ENCODE peak calls at places on chromosomes 13 and 19, in seven cellular contexts. One of them, this sample, is unnamed.

GRCh38 chr13:35978607-35979316 is 152.4 kb downstream of the DCLK1 start:
- DNase-seq in AG04449: no peak
- DNase-seq in pancreas: no peak
- DNase-seq in bronchial epithelial cell: peak; percentile 60
- DNase-seq in NCI-H2081: peak; percentile 44
- DNase-seq in foreskin fibroblast: peak; percentile 41
- DNase-seq in Right ventricle myocardium superior: no peak
- DNase-seq in this sample: no peak

GRCh38 chr13:82116422-82116989 is 1765.8 kb downstream of the SLITRK1 start:
- DNase-seq in Right ventricle myocardium superior: no peak
- DNase-seq in foreskin fibroblast: no peak
- DNase-seq in bronchial epithelial cell: no peak
- DNase-seq in AG04449: no peak
- DNase-seq in NCI-H2081: no peak
- DNase-seq in pancreas: no peak
- DNase-seq in this sample: no peak

GRCh38 chr13:44188257-44188656 is 185.4 kb upstream of the SERP2 start:
- DNase-seq in bronchial epithelial cell: peak; percentile 99
- DNase-seq in AG04449: no peak
- DNase-seq in foreskin fibroblast: no peak
- DNase-seq in pancreas: no peak
- DNase-seq in Right ventricle myocardium superior: no peak
- DNase-seq in NCI-H2081: no peak
- DNase-seq in this sample: no peak

GRCh38 chr19:41690801-41691065 is 2.7 kb upstream of the CEACAM7 start:
- DNase-seq in foreskin fibroblast: no peak
- DNase-seq in bronchial epithelial cell: no peak
- DNase-seq in Right ventricle myocardium superior: no peak
- DNase-seq in AG04449: no peak
- DNase-seq in pancreas: no peak
- DNase-seq in NCI-H2081: no peak
- DNase-seq in this sample: peak; percentile 35

GRCh38 chr19:17404015-17404414 is 1.4 kb downstream of the BST2 start:
- DNase-seq in foreskin fibroblast: no peak
- DNase-seq in AG04449: no peak
- DNase-seq in pancreas: no peak
- DNase-seq in NCI-H2081: no peak
- DNase-seq in bronchial epithelial cell: no peak
- DNase-seq in Right ventricle myocardium superior: no peak
- DNase-seq in this sample: no peak

GRCh38 chr13:60689076-60689475 is 292.1 kb downstream of the TDRD3 start:
- DNase-seq in foreskin fibroblast: no peak
- DNase-seq in pancreas: no peak
- DNase-seq in bronchial epithelial cell: no peak
- DNase-seq in Right ventricle myocardium superior: no peak
- DNase-seq in NCI-H2081: no peak
- DNase-seq in AG04449: no peak
- DNase-seq in this sample: no peak

GRCh38 chr13:46386426-46386995 is 541 bp downstream of the RUBCNL start:
- DNase-seq in Right ventricle myocardium superior: no peak
- DNase-seq in pancreas: no peak
- DNase-seq in AG04449: no peak
- DNase-seq in foreskin fibroblast: no peak
- DNase-seq in NCI-H2081: no peak
- DNase-seq in bronchial epithelial cell: no peak
- DNase-seq in this sample: no peak

GRCh38 chr13:26499209-26499601 is 58.3 kb upstream of the WASF3 start:
- DNase-seq in Right ventricle myocardium superior: no peak
- DNase-seq in pancreas: no peak
- DNase-seq in AG04449: no peak
- DNase-seq in foreskin fibroblast: no peak
- DNase-seq in NCI-H2081: no peak
- DNase-seq in bronchial epithelial cell: peak; percentile 8
- DNase-seq in this sample: no peak

GRCh38 chr13:95530178-95530577 is 22.3 kb upstream of the CLDN10 start:
- DNase-seq in pancreas: no peak
- DNase-seq in Right ventricle myocardium superior: no peak
- DNase-seq in foreskin fibroblast: peak; percentile 41
- DNase-seq in bronchial epithelial cell: peak; percentile 97
- DNase-seq in AG04449: no peak
- DNase-seq in NCI-H2081: no peak
- DNase-seq in this sample: no peak

GRCh38 chr19:40594657-40595077 is 6.5 kb upstream of the LTBP4 start:
- DNase-seq in bronchial epithelial cell: peak; percentile 68
- DNase-seq in NCI-H2081: no peak
- DNase-seq in AG04449: no peak
- DNase-seq in pancreas: no peak
- DNase-seq in Right ventricle myocardium superior: no peak
- DNase-seq in foreskin fibroblast: peak; percentile 51
- DNase-seq in this sample: no peak

GRCh38 chr13:113178070-113178895 is 19.8 kb downstream of the PROZ start:
- DNase-seq in Right ventricle myocardium superior: no peak
- DNase-seq in bronchial epithelial cell: peak; percentile 49
- DNase-seq in pancreas: no peak
- DNase-seq in NCI-H2081: no peak
- DNase-seq in foreskin fibroblast: peak; percentile 90
- DNase-seq in AG04449: peak; percentile 86
- DNase-seq in this sample: peak; percentile 26